ENCODE peak calls at places on chromosomes 3 and 15, in five cellular contexts. J is IMR-90, I is neuronal stem cell, F is H1, A is H9. K is an unnamed sample.
A peak's percentile ranks its signal among the peaks of the same experiment; 100 is the strongest.

GRCh38 chr3:165729756-165730155 is 107.5 kb downstream of the BCHE start:
- DNase-seq in J (no peak), I (no peak), F (no peak), A (no peak), K (no peak)

GRCh38 chr3:159488657-159489056 is 500.0 kb upstream of the IL12A start:
- DNase-seq in J (no peak), I (no peak), F (no peak), A (no peak), K (no peak)

GRCh38 chr15:48634096-48634495 is 11.4 kb downstream of the FBN1 start:
- DNase-seq in J (no peak), I (no peak), F (no peak), A (no peak), K (no peak)

GRCh38 chr3:14548321-14548729 is 8.2 kb upstream of the GRIP2 start:
- DNase-seq in J (peak; percentile 56), I (peak; percentile 60), F (peak; percentile 76), A (peak; percentile 72), K (peak; percentile 63)

GRCh38 chr3:42300778-42301177 is 34.8 kb upstream of the CCK start:
- DNase-seq in J (no peak), I (no peak), F (no peak), A (no peak), K (no peak)

GRCh38 chr15:70235347-70235746 is 137.6 kb upstream of the TLE3 start:
- DNase-seq in J (no peak), I (no peak), F (no peak), A (peak; percentile 5), K (no peak)

GRCh38 chr3:80770106-80771079 is 991.1 kb downstream of the GBE1 start:
- DNase-seq in J (no peak), I (no peak), F (no peak), A (no peak), K (no peak)

GRCh38 chr3:46844851-46845250 is 18.4 kb downstream of the MYL3 start:
- DNase-seq in J (no peak), I (no peak), F (peak; percentile 49), A (no peak), K (no peak)

GRCh38 chr15:31169558-31169957 is 68.0 kb upstream of the TRPM1 start:
- DNase-seq in J (no peak), I (no peak), F (no peak), A (no peak), K (no peak)

GRCh38 chr15:25439456-25439836 is 622 bp upstream of the UBE3A start:
- DNase-seq in J (peak; percentile 10), I (peak; percentile 2), F (no peak), A (no peak), K (no peak)

GRCh38 chr15:39608185-39608584 is 27.3 kb downstream of the THBS1 start:
- DNase-seq in J (no peak), I (no peak), F (no peak), A (no peak), K (no peak)

GRCh38 chr3:32401141-32401540 is 9.5 kb downstream of the CMTM7 start:
- DNase-seq in J (no peak), I (no peak), F (no peak), A (no peak), K (peak; percentile 45)

GRCh38 chr15:87312221-87312620 is 944.3 kb downstream of the NTRK3 start:
- DNase-seq in J (no peak), I (no peak), F (no peak), A (no peak), K (no peak)
- H3K14ac ChIP-seq in J (no peak overlapping the region), I (no peak overlapping the region), F (no peak overlapping the region), A (no peak overlapping the region), K (no peak overlapping the region)

GRCh38 chr3:23750573-23751484 is 54.9 kb upstream of the UBE2E1 start:
- DNase-seq in J (no peak), I (no peak), F (peak; percentile 62), A (no peak), K (peak; percentile 47)
- H2BK15ac ChIP-seq in J (no peak overlapping the region), I (peak overlapping the region; percentile 6), F (peak overlapping the region; percentile 81), A (no peak overlapping the region), K (no peak overlapping the region)

DNA sequence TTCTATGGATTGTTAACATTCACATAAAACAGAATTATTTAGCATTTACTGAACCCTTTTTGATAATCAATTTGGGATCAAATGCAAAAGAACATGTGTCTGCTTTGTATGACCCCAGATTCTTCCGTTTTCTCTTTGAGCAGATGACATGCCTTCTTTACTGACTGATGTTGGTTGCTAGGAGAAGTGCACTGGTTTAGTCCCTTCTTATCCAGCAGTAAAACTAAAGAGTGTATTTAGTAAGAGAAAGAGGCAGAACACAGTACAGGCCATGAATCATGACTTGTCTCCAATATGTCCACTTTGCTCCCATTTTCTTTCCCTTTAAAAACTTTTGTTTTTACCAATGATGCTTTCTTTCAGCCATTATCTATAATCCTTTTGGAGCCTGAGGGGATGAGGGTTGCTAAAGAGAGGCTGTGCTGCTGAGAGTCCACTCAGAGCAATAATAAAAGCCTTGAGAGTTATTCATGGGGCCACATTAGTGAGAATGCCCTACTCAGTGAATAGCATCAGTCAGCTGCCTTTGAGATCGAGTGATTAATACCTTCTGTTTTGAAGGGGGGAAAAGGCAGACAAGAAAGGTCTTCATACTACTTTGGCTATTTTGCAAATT is 12.1 kb downstream of the ROBO2 start:
- DNase-seq in J (no peak), I (no peak), F (no peak), A (no peak), K (no peak)
- H3K14ac ChIP-seq in J (no peak overlapping the region), I (no peak overlapping the region), F (no peak overlapping the region), A (no peak overlapping the region), K (no peak overlapping the region)

GRCh38 chr3:49841806-49842205 is 14.6 kb downstream of the TRAIP start:
- DNase-seq in J (no peak), I (no peak), F (no peak), A (no peak), K (no peak)
- H2BK15ac ChIP-seq in J (no peak overlapping the region), I (no peak overlapping the region), F (no peak overlapping the region), A (no peak overlapping the region), K (no peak overlapping the region)

K was measured in mesenchymal stem cell.